ENCODE peak calls at places on chromosome 1, in five cellular contexts. B is mucosa of gallbladder; I is stimulated activated effector memory CD8-positive, alpha-beta T cell treated with anti-CD3 and anti-CD28 coated beads, Interleukin-12 subunit alpha, Interleukin-12 subunit beta, amount 100 ng/mL, for 72 hours; T is GM20000; W is pons. M is an unnamed sample.

GRCh38 chr1:162023547-162024501 is at the start of gene OLFML2B:
- DNase-seq in I (peak; percentile 11), T (peak; percentile 62), B (peak; percentile 46), W (peak; percentile 56), M (peak; percentile 66)

GRCh38 chr1:61605607-61606321 is 119.2 kb downstream of the TM2D1 start:
- DNase-seq in T (no peak), B (no peak), W (no peak), I (no peak), M (no peak)

GRCh38 chr1:247614625-247615024 is 9.2 kb downstream of the OR2G3 start:
- DNase-seq in T (no peak), B (no peak), W (no peak), I (no peak), M (no peak)

GRCh38 chr1:61953076-61953789 is 211.0 kb downstream of the PATJ start:
- DNase-seq in T (no peak), B (no peak), W (no peak), I (no peak), M (no peak)

GRCh38 chr1:171582589-171582988 is 39.5 kb upstream of the MYOCOS start:
- DNase-seq in T (no peak), I (no peak), W (no peak), B (no peak), M (no peak)

GRCh38 chr1:234875953-234876814 is 252.5 kb downstream of the TOMM20 start:
- DNase-seq in W (no peak), T (peak; percentile 56), B (peak; percentile 69), I (no peak), M (peak; percentile 97)

GRCh38 chr1:163315773-163316374 is 5.9 kb upstream of the NUF2 start:
- DNase-seq in T (peak; percentile 5), I (no peak), B (no peak), W (peak; percentile 43), M (peak; percentile 54)

GRCh38 chr1:22889213-22889827 is 83.3 kb downstream of the LACTBL1 start:
- DNase-seq in T (peak; percentile 60), W (peak; percentile 36), B (no peak), I (no peak), M (peak; percentile 40)

GRCh38 chr1:53298163-53298685 is 29.6 kb downstream of the LRP8 start:
- DNase-seq in I (no peak), T (no peak), B (no peak), W (no peak), M (peak; percentile 65)

GRCh38 chr1:206717237-206717989 is 32.7 kb downstream of the MAPKAPK2 start:
- DNase-seq in I (no peak), B (no peak), W (no peak), T (peak; percentile 53), M (peak; percentile 29)